ENCODE peak calls at places on chromosomes 3 and 15, in seven cellular contexts. R is coronary artery, T is fibroblast of mammary gland, E is right atrium auricular region, U is H54, Y is GM19239, J is ureter. V is an unnamed sample.

GRCh38 chr15:47778263-47778770 is 61.0 kb downstream of the SEMA6D start:
- DNase-seq in R (no peak), T (no peak), E (no peak), U (no peak), Y (no peak), J (no peak), V (no peak)

GRCh38 chr15:56320316-56320715 is 44.9 kb upstream of the TEX9 start:
- DNase-seq in R (no peak), T (no peak), E (no peak), U (no peak), Y (no peak), J (no peak), V (no peak)

GRCh38 chr3:16455001-16455400 is 58.5 kb downstream of the RFTN1 start:
- DNase-seq in R (no peak), T (peak), E (no peak), U (no peak), Y (no peak), J (no peak), V (no peak)

GRCh38 chr3:8563597-8563996 is 62.0 kb downstream of the LMCD1 start:
- DNase-seq in R (no peak), T (no peak), E (peak), U (no peak), Y (no peak), J (no peak), V (no peak)

GRCh38 chr15:64825081-64825430 is 391 bp downstream of the PIF1 start:
- DNase-seq in R (no peak), T (no peak), E (no peak), U (no peak), Y (no peak), J (no peak), V (no peak)

GRCh38 chr3:74079961-74080562 is 455.3 kb upstream of the PDZRN3 start:
- DNase-seq in R (no peak), T (peak), E (no peak), U (no peak), Y (no peak), J (no peak), V (no peak)

GRCh38 chr3:170038434-170039110 is 777 bp downstream of the GPR160 start:
- DNase-seq in R (no peak), T (no peak), E (no peak), U (no peak), Y (peak), J (peak), V (no peak)

GRCh38 chr15:63264685-63265302 is 12.6 kb upstream of the APH1B start:
- DNase-seq in R (no peak), T (peak), E (no peak), U (no peak), Y (no peak), J (no peak), V (no peak)

GRCh38 chr3:51099794-51100542 is 285.1 kb upstream of the MANF start:
- DNase-seq in R (no peak), T (peak), E (no peak), U (peak), Y (peak), J (peak), V (no peak)

GRCh38 chr3:74267583-74268184 is 346.8 kb downstream of the CNTN3 start:
- DNase-seq in R (no peak), T (peak), E (no peak), U (peak), Y (peak), J (no peak), V (no peak)